ENCODE peak calls at places on chromosomes 4 and X, in five cellular contexts. One of them, this sample, is unnamed.
A peak's percentile ranks its signal among the peaks of the same experiment; 100 is the strongest.

GRCh38 chr4:150078996-150079581 is 844 bp downstream of the DCLK2 start:
- DNase-seq in iris pigment epithelial cell: peak; percentile 42
- DNase-seq in neuronal stem cell: peak; percentile 31
- DNase-seq in activated CD4-positive, CD25-positive, alpha-beta regulatory T cell treated with anti-CD3 and anti-CD28 coated beads, Interleukin-2, amount 50 U/mL, for 72 hours: no peak
- DNase-seq in NCI-H69: peak; percentile 75
- DNase-seq in this sample: peak; percentile 51

GRCh38 chrX:19810370-19810769 is 77.0 kb downstream of the SH3KBP1 start:
- DNase-seq in iris pigment epithelial cell: peak; percentile 16
- DNase-seq in neuronal stem cell: no peak
- DNase-seq in activated CD4-positive, CD25-positive, alpha-beta regulatory T cell treated with anti-CD3 and anti-CD28 coated beads, Interleukin-2, amount 50 U/mL, for 72 hours: no peak
- DNase-seq in NCI-H69: no peak
- DNase-seq in this sample: no peak

GRCh38 chrX:130330706-130331105 is 9.0 kb upstream of the SLC25A14 start:
- DNase-seq in iris pigment epithelial cell: peak; percentile 45
- DNase-seq in neuronal stem cell: peak; percentile 5
- DNase-seq in activated CD4-positive, CD25-positive, alpha-beta regulatory T cell treated with anti-CD3 and anti-CD28 coated beads, Interleukin-2, amount 50 U/mL, for 72 hours: peak; percentile 30
- DNase-seq in NCI-H69: peak; percentile 77
- DNase-seq in this sample: peak; percentile 57

GRCh38 chrX:97629597-97629985 is 745.9 kb downstream of the RPA4 start:
- DNase-seq in iris pigment epithelial cell: no peak
- DNase-seq in neuronal stem cell: no peak
- DNase-seq in activated CD4-positive, CD25-positive, alpha-beta regulatory T cell treated with anti-CD3 and anti-CD28 coated beads, Interleukin-2, amount 50 U/mL, for 72 hours: no peak
- DNase-seq in NCI-H69: peak; percentile 64
- DNase-seq in this sample: no peak

GRCh38 chrX:103063191-103063845 is 653 bp downstream of the BEX1 start:
- DNase-seq in iris pigment epithelial cell: peak; percentile 39
- DNase-seq in neuronal stem cell: peak; percentile 59
- DNase-seq in activated CD4-positive, CD25-positive, alpha-beta regulatory T cell treated with anti-CD3 and anti-CD28 coated beads, Interleukin-2, amount 50 U/mL, for 72 hours: no peak
- DNase-seq in NCI-H69: peak; percentile 71
- DNase-seq in this sample: no peak

GRCh38 chr4:185730849-185731608 is 81.0 kb downstream of the SORBS2 start:
- DNase-seq in iris pigment epithelial cell: peak; percentile 87
- DNase-seq in neuronal stem cell: no peak
- DNase-seq in activated CD4-positive, CD25-positive, alpha-beta regulatory T cell treated with anti-CD3 and anti-CD28 coated beads, Interleukin-2, amount 50 U/mL, for 72 hours: no peak
- DNase-seq in NCI-H69: no peak
- DNase-seq in this sample: no peak

GRCh38 chr4:109172301-109172700 is 130.2 kb downstream of the COL25A1 start:
- DNase-seq in iris pigment epithelial cell: no peak
- DNase-seq in neuronal stem cell: no peak
- DNase-seq in activated CD4-positive, CD25-positive, alpha-beta regulatory T cell treated with anti-CD3 and anti-CD28 coated beads, Interleukin-2, amount 50 U/mL, for 72 hours: no peak
- DNase-seq in NCI-H69: no peak
- DNase-seq in this sample: no peak

GRCh38 chrX:112113460-112113859 is 30.9 kb upstream of the TRPC5 start:
- DNase-seq in iris pigment epithelial cell: no peak
- DNase-seq in neuronal stem cell: no peak
- DNase-seq in activated CD4-positive, CD25-positive, alpha-beta regulatory T cell treated with anti-CD3 and anti-CD28 coated beads, Interleukin-2, amount 50 U/mL, for 72 hours: no peak
- DNase-seq in NCI-H69: no peak
- DNase-seq in this sample: no peak

GRCh38 chr4:185378264-185378663 is 17.5 kb downstream of the LRP2BP start:
- DNase-seq in iris pigment epithelial cell: no peak
- DNase-seq in neuronal stem cell: no peak
- DNase-seq in activated CD4-positive, CD25-positive, alpha-beta regulatory T cell treated with anti-CD3 and anti-CD28 coated beads, Interleukin-2, amount 50 U/mL, for 72 hours: no peak
- DNase-seq in NCI-H69: no peak
- DNase-seq in this sample: no peak

GRCh38 chr4:1305781-1306455 is 16.2 kb downstream of the MAEA start:
- DNase-seq in iris pigment epithelial cell: no peak
- DNase-seq in neuronal stem cell: no peak
- DNase-seq in activated CD4-positive, CD25-positive, alpha-beta regulatory T cell treated with anti-CD3 and anti-CD28 coated beads, Interleukin-2, amount 50 U/mL, for 72 hours: no peak
- DNase-seq in NCI-H69: no peak
- DNase-seq in this sample: peak; percentile 25